ENCODE peak calls at places on chromosomes 7 and 10, in eight cellular contexts. O is esophagus muscularis mucosa, W is A549, F is adrenal gland, I is esophagus squamous epithelium, Y is tibial nerve, C is spleen, L is HCT116. M is an unnamed sample.

GRCh38 chr7:87332321-87332720 is 13.1 kb upstream of the CROT start:
- DNase-seq in Y (no peak), F (no peak), I (no peak), L (no peak), C (no peak), W (no peak), O (no peak), M (no peak)

GRCh38 chr7:142196066-142196840 is 61.6 kb downstream of the PRSS58 start:
- DNase-seq in C (no peak), Y (no peak), W (no peak), O (no peak), I (no peak), L (no peak), F (no peak), M (no peak)

GRCh38 chr10:19412531-19412930 is 363.9 kb downstream of the MALRD1 start:
- DNase-seq in L (no peak), Y (no peak), F (no peak), C (no peak), W (peak), O (no peak), I (no peak), M (no peak)

GRCh38 chr7:1030444-1031070 is 13.8 kb upstream of the GPR146 start:
- DNase-seq in F (no peak), L (no peak), Y (no peak), O (no peak), W (no peak), C (peak), I (no peak), M (no peak)

GRCh38 chr10:102710604-102711003 is 3.6 kb downstream of the ARL3 start:
- DNase-seq in I (no peak), O (no peak), L (no peak), C (no peak), F (no peak), Y (no peak), W (no peak), M (no peak)

GRCh38 chr10:60114765-60115586 is 208.6 kb upstream of the CCDC6 start:
- DNase-seq in W (peak), Y (no peak), I (no peak), L (peak), O (no peak), C (no peak), F (no peak), M (no peak)

GRCh38 chr7:1989049-1989860 is 243.5 kb downstream of the MAD1L1 start:
- DNase-seq in O (no peak), Y (no peak), W (no peak), C (no peak), I (no peak), F (no peak), L (no peak), M (no peak)

GRCh38 chr7:106561151-106561550 is 99.8 kb downstream of the CCDC71L start:
- DNase-seq in C (no peak), L (no peak), Y (no peak), I (no peak), O (no peak), W (no peak), F (no peak), M (no peak)

GRCh38 chr7:37113661-37114355 is 334.9 kb downstream of the ELMO1 start:
- DNase-seq in L (no peak), O (no peak), F (no peak), I (no peak), Y (no peak), W (no peak), C (no peak), M (no peak)

GRCh38 chr7:18792866-18793595 is 297.5 kb downstream of the HDAC9 start:
- DNase-seq in Y (peak), O (no peak), L (no peak), F (no peak), W (no peak), I (no peak), C (no peak), M (no peak)

GRCh38 chr7:66937940-66938339 is 16.9 kb downstream of the TMEM248 start:
- DNase-seq in Y (no peak), W (no peak), F (no peak), C (no peak), L (no peak), O (no peak), I (no peak), M (no peak)

GRCh38 chr10:89144836-89145235 is 62.3 kb downstream of the CH25H start:
- DNase-seq in I (no peak), W (no peak), C (no peak), O (no peak), L (no peak), Y (no peak), F (no peak), M (no peak)

GRCh38 chr7:43612599-43613589 is 30.0 kb downstream of the STK17A start:
- DNase-seq in O (no peak), Y (no peak), C (no peak), F (no peak), I (no peak), W (no peak), L (no peak), M (no peak)

GRCh38 chr7:126803990-126804389 is 448.8 kb downstream of the GRM8 start:
- DNase-seq in F (no peak), Y (no peak), C (no peak), O (no peak), W (no peak), I (no peak), L (no peak), M (no peak)

GRCh38 chr10:480498-480927 is 209.0 kb downstream of the DIP2C start:
- DNase-seq in C (no peak), L (no peak), O (no peak), W (no peak), Y (no peak), I (no peak), F (peak), M (no peak)

GRCh38 chr10:80501913-80502521 is 35.7 kb upstream of the SH2D4B start:
- DNase-seq in L (no peak), W (peak), O (no peak), C (peak), Y (no peak), F (peak), I (no peak), M (no peak)

GRCh38 chr7:47326220-47326619 is 255.7 kb downstream of the TNS3 start:
- DNase-seq in Y (no peak), F (no peak), W (no peak), C (no peak), O (peak), L (no peak), I (no peak), M (no peak)

GRCh38 chr7:45239486-45239885 is 81.9 kb downstream of the RAMP3 start:
- DNase-seq in W (no peak), Y (no peak), F (peak), I (no peak), C (no peak), O (peak), L (no peak), M (no peak)

GRCh38 chr10:35161906-35162305 is 35.3 kb downstream of the CREM start:
- DNase-seq in W (no peak), I (no peak), Y (no peak), O (no peak), F (no peak), L (no peak), C (no peak), M (no peak)

GRCh38 chr7:64890761-64891666 is 12.1 kb upstream of the ZNF273 start:
- DNase-seq in I (no peak), C (no peak), W (no peak), L (no peak), O (peak), F (no peak), Y (no peak), M (no peak)

GRCh38 chr7:18133921-18134320 is 106.3 kb upstream of the PRPS1L1 start:
- DNase-seq in L (no peak), I (no peak), C (no peak), F (no peak), O (no peak), W (no peak), Y (no peak), M (no peak)

GRCh38 chr10:5252177-5253037 is 55.8 kb downstream of the AKR1C4 start:
- DNase-seq in C (peak), I (no peak), F (no peak), O (no peak), L (no peak), W (peak), Y (no peak), M (no peak)

GRCh38 chr7:12866237-12866636 is 178.8 kb downstream of the ARL4A start:
- DNase-seq in Y (no peak), F (no peak), L (no peak), W (no peak), O (no peak), I (no peak), C (no peak), M (no peak)

GRCh38 chr7:159197066-159197975 is 52.7 kb upstream of the VIPR2 start:
- DNase-seq in L (no peak), Y (no peak), I (no peak), C (no peak), O (peak), W (no peak), F (no peak), M (no peak)

GRCh38 chr7:14446829-14447228 is 455.7 kb downstream of the DGKB start:
- DNase-seq in I (no peak), F (no peak), L (no peak), Y (no peak), C (no peak), O (no peak), W (no peak), M (no peak)

GRCh38 chr10:34396669-34397068 is 418.4 kb downstream of the PARD3 start:
- DNase-seq in I (no peak), W (no peak), L (no peak), Y (no peak), F (no peak), O (no peak), C (no peak), M (no peak)

GRCh38 chr7:117567781-117568180 is 88.0 kb downstream of the CFTR start:
- DNase-seq in Y (no peak), I (no peak), L (no peak), F (no peak), C (no peak), W (no peak), O (no peak), M (no peak)

GRCh38 chr10:101061814-101062230 is at the start of gene KAZALD1:
- DNase-seq in O (no peak), L (no peak), C (peak), I (no peak), Y (no peak), F (no peak), W (no peak), M (no peak)

GRCh38 chr10:33370434-33370930 is 36.0 kb upstream of the NRP1 start:
- DNase-seq in I (no peak), C (no peak), Y (no peak), F (no peak), W (no peak), L (no peak), O (no peak), M (no peak)

GRCh38 chr10:24435374-24435773 is 226.4 kb downstream of the KIAA1217 start:
- DNase-seq in C (no peak), Y (no peak), F (no peak), O (no peak), L (no peak), W (no peak), I (no peak), M (no peak)

GRCh38 chr10:15461353-15462108 is 90.4 kb upstream of the FAM171A1 start:
- DNase-seq in O (no peak), F (peak), W (peak), Y (peak), L (peak), I (no peak), C (no peak), M (no peak)

GRCh38 chr10:124009616-124010015 is 83.8 kb downstream of the CHST15 start:
- DNase-seq in F (no peak), L (no peak), W (no peak), I (no peak), Y (no peak), C (peak), O (no peak), M (no peak)

DNA sequence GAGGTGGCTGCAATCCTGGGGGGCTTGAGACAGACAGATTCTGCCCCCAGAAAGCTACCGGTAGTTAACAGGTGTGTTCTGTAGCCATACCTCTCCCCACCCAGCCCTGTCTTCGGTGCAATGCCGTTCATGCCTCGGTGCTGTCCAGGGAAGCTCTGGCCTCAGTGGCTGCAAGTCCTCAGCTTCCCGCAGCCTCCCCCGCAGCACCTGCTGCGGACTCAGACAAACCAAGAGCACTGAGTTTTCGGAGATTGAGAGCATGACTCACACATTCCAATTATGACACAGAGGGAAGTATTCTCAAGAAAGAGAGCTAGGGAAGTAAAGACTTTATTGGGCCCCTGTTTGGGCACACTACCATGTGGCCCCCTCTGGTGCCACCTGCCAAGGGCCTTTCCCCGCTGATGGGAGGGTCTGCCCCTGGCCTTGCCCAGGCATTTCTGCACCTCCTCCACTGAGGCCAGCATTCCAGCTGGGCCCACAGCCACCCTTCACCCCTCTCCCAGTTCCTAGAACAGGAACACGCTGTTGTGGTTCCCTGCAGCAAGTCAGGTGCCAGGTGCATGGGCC is 30.2 kb upstream of the EZH2 start:
- DNase-seq in L (peak), F (no peak), C (no peak), O (no peak), W (peak), Y (no peak), I (no peak), M (no peak)
- TF ChIP-seq POLR2A in L (no peak), F (no peak), C (no peak), O (no peak), W (no peak), Y (no peak), I (no peak), M (no peak)

GRCh38 chr7:99359465-99360154 is 14.9 kb upstream of the ARPC1B start:
- DNase-seq in W (no peak), L (no peak), C (no peak), I (no peak), Y (no peak), F (no peak), O (no peak), M (no peak)
- H3K27ac ChIP-seq in W (no peak), L (no peak), C (no peak), I (no peak), Y (peak), F (no peak), O (no peak), M (no peak)

DNA sequence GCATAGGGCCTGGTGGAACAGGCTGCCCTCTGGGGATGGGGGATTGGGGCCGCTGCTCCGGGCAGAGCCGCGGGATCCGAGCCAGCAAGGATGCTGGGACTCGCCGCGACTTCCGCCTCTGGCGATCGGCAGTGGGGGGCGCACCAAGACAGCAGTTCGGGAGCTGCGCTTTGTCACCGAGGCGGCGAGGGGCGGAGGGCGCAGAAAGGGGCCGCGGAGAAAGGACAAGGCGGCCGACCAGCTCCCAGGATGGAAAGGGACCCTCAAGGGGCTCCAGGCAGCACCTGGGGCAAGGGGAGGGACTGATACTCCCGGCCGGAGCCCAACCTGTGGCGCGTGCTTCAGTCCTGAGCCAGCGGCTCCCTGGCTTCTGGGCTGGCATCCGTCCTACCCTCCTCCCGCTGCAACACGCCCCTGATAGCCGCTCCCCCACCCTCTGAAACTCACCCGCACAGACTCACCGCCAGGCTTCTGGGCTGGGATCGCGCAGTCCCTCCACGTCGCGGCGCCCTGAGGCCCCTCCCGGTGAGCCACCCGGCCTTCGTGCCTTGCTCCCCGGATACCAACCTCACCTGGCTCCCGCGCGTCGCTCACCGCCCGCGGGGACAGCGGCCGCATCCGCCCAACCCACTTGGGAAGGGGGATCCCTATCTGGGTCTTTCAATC is 7.1 kb upstream of the EVX1 start:
- DNase-seq in O (no peak), F (no peak), I (no peak), W (peak), Y (no peak), L (peak), C (no peak), M (no peak)
- TF ChIP-seq POLR2A in O (no peak), F (no peak), I (no peak), W (peak), Y (no peak), L (peak), C (no peak), M (no peak)

GRCh38 chr7:116030626-116031276 is at the start of gene TFEC:
- DNase-seq in L (no peak), W (peak), C (no peak), I (no peak), O (no peak), F (no peak), Y (no peak), M (no peak)
- H3K27ac ChIP-seq in L (no peak), W (no peak), C (no peak), I (no peak), O (no peak), F (no peak), Y (no peak), M (no peak)

DNA sequence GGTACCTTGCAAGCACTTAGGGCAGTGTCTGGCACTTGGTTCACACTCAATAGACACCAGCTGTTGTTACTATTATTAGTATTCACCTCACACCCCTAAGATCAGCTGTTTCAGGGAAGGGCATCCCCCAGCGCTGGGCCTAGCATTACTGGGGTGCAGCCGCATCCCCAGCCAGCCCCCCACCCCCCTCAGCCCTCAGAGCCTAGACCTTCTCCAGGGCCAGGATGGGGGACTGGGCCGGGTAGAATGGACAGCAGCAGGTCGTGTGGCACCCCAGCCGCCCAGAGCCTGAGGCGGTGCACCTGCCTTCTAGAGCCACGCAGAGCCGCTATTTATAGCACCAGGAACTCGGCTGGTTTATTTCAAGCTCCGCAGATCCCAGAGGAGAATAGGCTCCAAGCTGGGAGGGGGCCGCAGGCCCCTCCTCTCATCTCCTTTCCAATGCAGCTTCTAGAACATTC is 60.5 kb downstream of the GTF2IRD1 start:
- DNase-seq in I (no peak), C (no peak), W (no peak), F (peak), O (no peak), L (no peak), Y (no peak), M (no peak)
- TF ChIP-seq POLR2A in I (no peak), C (no peak), W (no peak), F (no peak), O (no peak), L (no peak), Y (no peak), M (no peak)

DNA sequence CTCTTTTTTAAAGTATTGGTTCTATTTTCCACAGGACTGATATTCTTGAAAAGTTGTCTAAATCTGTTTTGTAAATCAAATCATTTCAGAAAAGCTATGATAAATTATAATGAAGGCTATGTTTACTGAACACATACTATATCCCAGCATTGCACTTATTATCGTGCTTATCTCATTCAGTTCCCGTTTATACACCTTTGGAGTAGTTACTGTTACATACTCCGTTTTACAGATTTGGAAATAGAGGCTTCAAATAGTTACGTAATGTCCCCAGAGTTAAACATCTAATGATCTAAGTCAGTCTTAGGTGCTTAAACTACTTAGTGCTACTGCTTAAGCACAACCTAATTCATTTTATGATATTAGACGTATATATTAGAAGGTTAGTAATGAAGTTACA is 1.2 kb downstream of the NUP205 start:
- DNase-seq in W (no peak), C (no peak), O (no peak), F (no peak), I (no peak), Y (no peak), L (no peak), M (no peak)
- H3K27ac ChIP-seq in W (peak), C (peak), O (peak), F (no peak), I (peak), Y (peak), L (peak), M (peak)

M was measured in breast epithelium.